ENCODE peak calls at places on chromosomes 12 and 14, in four cellular contexts. T is spleen, U is mammary epithelial cell, M is HCT116. J is an unnamed sample.

GRCh38 chr14:55303646-55304277 is 32.5 kb downstream of the FBXO34 start:
- DNase-seq in M (no peak), U (peak), T (no peak), J (no peak)

GRCh38 chr12:96329018-96329417 is 71.2 kb downstream of the CDK17 start:
- DNase-seq in U (no peak), M (no peak), T (no peak), J (no peak)

GRCh38 chr14:32933943-32934890 is 4.5 kb upstream of the NPAS3 start:
- DNase-seq in M (no peak), U (peak), T (no peak), J (peak)

GRCh38 chr14:70018713-70019201 is 139.5 kb downstream of the SMOC1 start:
- DNase-seq in T (no peak), U (no peak), M (no peak), J (no peak)

GRCh38 chr12:62632521-62632920 is 165.9 kb downstream of the MON2 start:
- DNase-seq in M (no peak), T (peak), U (no peak), J (no peak)

GRCh38 chr12:59834659-59835474 is 239.0 kb downstream of the SLC16A7 start:
- DNase-seq in M (peak), T (no peak), U (no peak), J (no peak)

GRCh38 chr12:28708918-28709371 is 440.1 kb upstream of the FAR2 start:
- DNase-seq in U (no peak), M (no peak), T (no peak), J (no peak)

GRCh38 chr12:27176765-27177164 is 67.3 kb upstream of the STK38L start:
- DNase-seq in U (peak), M (no peak), T (no peak), J (no peak)

GRCh38 chr14:84885061-84885460 is 644.9 kb upstream of the FLRT2 start:
- DNase-seq in T (no peak), M (no peak), U (no peak), J (no peak)

GRCh38 chr12:53045646-53046045 is 4.2 kb upstream of the TNS2 start:
- DNase-seq in M (no peak), U (no peak), T (no peak), J (no peak)

GRCh38 chr12:82805812-82806497 is 119.2 kb downstream of the TMTC2 start:
- DNase-seq in U (peak), M (no peak), T (no peak), J (no peak)

GRCh38 chr12:49279706-49280159 is 14.9 kb downstream of the TUBA1C start:
- DNase-seq in M (no peak), T (peak), U (no peak), J (no peak)

DNA sequence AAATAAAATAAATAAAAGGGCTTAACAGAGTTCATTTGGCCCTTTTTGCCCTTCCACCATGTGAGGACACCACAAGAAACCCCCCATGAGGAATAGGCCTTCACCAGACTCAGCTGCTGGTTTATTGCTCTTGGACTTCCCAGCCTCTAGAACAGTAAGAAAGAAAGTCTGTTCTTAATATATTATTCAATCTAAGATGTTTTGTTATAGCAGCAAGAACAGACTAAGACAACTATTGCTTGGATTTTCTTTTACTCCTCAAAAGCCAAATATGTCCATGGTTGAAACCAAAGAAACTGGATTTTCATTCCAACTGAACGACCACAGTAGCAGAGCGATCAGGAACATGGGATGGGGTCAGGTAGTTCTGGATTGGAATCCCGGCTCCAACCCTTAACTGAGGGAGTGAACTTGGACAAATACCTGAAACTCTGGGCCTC is 157.2 kb upstream of the EEA1 start:
- DNase-seq in U (no peak), T (no peak), M (no peak), J (no peak)
- H3K27ac ChIP-seq in U (no peak), T (no peak), M (no peak), J (no peak)

GRCh38 chr14:93239869-93240677 is 33.0 kb downstream of the UBR7 start:
- DNase-seq in M (peak), T (no peak), U (peak), J (no peak)
- H3K4me3 ChIP-seq in M (peak), T (no peak), U (no peak), J (no peak)

GRCh38 chr14:100664234-100664633 is 62.5 kb upstream of the DLK1 start:
- DNase-seq in M (no peak), T (no peak), U (no peak), J (no peak)
- H3K27ac ChIP-seq in M (no peak), T (peak), U (no peak), J (no peak)

GRCh38 chr14:35052637-35053036 is 6.6 kb downstream of the FAM177A1 start:
- DNase-seq in T (no peak), U (no peak), M (no peak), J (no peak)

GRCh38 chr14:35047961-35048513 is 2.0 kb downstream of the FAM177A1 start:
- DNase-seq in U (no peak), M (no peak), T (no peak), J (no peak)

GRCh38 chr14:35050652-35051051 is 4.6 kb downstream of the FAM177A1 start:
- DNase-seq in M (no peak), U (no peak), T (no peak), J (no peak)

GRCh38 chr14:35046751-35047536 is 872 bp downstream of the FAM177A1 start:
- DNase-seq in U (no peak), T (no peak), M (no peak), J (peak)

GRCh38 chr14:35051796-35052195 is 5.7 kb downstream of the FAM177A1 start:
- DNase-seq in M (no peak), U (no peak), T (no peak), J (no peak)
- H3K4me3 ChIP-seq in M (no peak), U (no peak), T (no peak), J (no peak)

GRCh38 chr12:113043240-113043639 is 13.3 kb upstream of the DTX1 start:
- DNase-seq in M (no peak), T (no peak), U (no peak), J (no peak)
- H3K27ac ChIP-seq in M (no peak), T (no peak), U (no peak), J (no peak)

GRCh38 chr14:104224516-104225281 is 86.3 kb downstream of the KIF26A start:
- DNase-seq in U (no peak), M (no peak), T (peak), J (no peak)

GRCh38 chr14:104223101-104223809 is 84.9 kb downstream of the KIF26A start:
- DNase-seq in T (peak), U (no peak), M (no peak), J (no peak)

GRCh38 chr14:104221636-104222375 is 83.4 kb downstream of the KIF26A start:
- DNase-seq in U (no peak), M (no peak), T (peak), J (peak)

GRCh38 chr14:104222396-104223036 is 84.1 kb downstream of the KIF26A start:
- DNase-seq in M (no peak), T (peak), U (no peak), J (peak)

DNA sequence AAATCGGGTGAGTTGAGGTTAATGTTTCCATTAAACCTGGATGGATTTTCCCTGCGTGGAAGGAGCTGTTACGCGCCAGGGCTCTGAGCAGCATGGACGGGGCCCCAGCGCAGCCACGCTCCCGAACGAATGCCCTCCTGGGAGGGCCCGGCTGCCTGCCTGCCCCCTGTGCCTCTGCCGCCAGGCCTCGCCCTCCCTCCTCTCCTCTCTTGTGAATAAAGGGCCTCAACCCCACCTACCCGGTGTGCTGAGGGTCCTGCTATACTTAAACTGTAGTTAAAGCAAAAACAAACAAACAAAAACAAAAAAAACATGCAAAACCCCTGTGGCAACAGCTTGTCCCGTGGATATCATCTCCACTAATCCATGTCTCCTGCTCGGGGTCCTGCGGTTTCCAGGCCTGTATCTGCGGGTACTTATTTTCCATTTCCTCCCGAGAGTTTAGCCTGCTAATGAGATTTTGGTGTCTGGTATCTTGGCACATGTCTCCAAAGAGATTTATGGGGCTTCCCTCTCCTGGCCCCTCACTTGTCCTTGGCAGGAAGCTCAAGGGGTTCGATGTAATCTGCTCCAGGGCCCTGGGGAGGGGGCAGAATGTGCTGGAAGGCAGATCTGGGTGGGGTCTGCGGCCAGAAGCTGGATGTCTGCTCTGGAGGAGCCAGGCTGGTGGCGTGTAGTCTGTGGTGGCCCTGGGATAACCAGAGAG is 85.6 kb downstream of the KIF26A start:
- DNase-seq in U (no peak), M (no peak), T (peak), J (no peak)
- H3K4me3 ChIP-seq in U (no peak), M (no peak), T (no peak), J (no peak)

GRCh38 chr12:91937033-91937432 is 208.6 kb downstream of the BTG1 start:
- DNase-seq in U (no peak), M (no peak), T (no peak), J (no peak)

GRCh38 chr12:91940826-91941225 is 204.8 kb downstream of the BTG1 start:
- DNase-seq in M (no peak), U (peak), T (no peak), J (no peak)

GRCh38 chr12:91935299-91935698 is 210.3 kb downstream of the BTG1 start:
- DNase-seq in M (no peak), U (no peak), T (no peak), J (no peak)

GRCh38 chr12:91944637-91945036 is 201.0 kb downstream of the BTG1 start:
- DNase-seq in T (no peak), M (no peak), U (no peak), J (no peak)

GRCh38 chr12:91940322-91940721 is 205.3 kb downstream of the BTG1 start:
- DNase-seq in T (no peak), M (no peak), U (no peak), J (no peak)
- H3K27ac ChIP-seq in T (no peak), M (no peak), U (no peak), J (no peak)

DNA sequence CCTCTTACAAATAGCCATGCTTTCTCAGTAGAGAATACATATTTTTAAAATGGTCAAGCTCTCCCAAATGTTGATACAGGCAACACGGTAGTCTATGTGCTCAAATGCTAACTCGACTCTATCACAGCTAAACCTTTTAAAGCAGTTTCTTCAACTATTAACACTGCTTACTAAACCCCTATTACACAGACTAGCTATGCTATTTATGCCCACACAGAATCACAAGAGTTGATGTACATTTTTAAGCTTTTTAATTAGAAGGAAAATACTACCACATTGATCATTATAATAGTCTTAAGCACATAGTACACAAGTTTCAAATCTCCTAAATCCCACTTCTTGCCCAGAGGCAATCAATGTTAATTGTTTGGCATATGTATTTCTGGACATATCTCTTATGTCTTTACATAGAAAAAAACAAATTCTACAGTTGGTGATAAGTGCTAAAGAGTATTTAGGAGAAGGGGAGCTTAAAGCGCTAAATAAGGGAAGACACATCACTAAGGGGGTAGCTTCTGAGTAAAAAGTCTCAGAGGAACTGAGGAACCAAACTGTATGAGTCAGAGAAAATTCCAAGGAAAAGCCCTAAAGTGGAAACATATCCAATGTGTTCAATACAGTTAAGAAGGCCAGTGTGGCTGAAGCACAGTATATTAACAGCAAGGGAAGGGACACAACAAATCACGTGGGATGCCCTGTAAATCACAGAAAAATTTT is 13.7 kb downstream of the HNRNPC start:
- DNase-seq in U (no peak), T (no peak), M (no peak), J (no peak)
- H3K4me3 ChIP-seq in U (no peak), T (no peak), M (no peak), J (no peak)